ENCODE peak calls at places on chromosomes 1 and 21, in six cellular contexts. One of them, this sample, is unnamed. For H3K4me1, the result is how much of the 10 kb centered on the place peaks cover.

GRCh38 chr1:228039986-228040385 is 33.2 kb downstream of the WNT3A start:
- DNase-seq in breast epithelium: peak
- DNase-seq in IMR-90: no peak
- DNase-seq in prostate gland: no peak
- DNase-seq in suprapubic skin: peak
- DNase-seq in right lobe of liver: no peak
- DNase-seq in this sample: no peak

GRCh38 chr1:10796029-10796944 is at the start of gene CASZ1:
- DNase-seq in breast epithelium: peak
- DNase-seq in IMR-90: peak
- DNase-seq in prostate gland: peak
- DNase-seq in suprapubic skin: no peak
- DNase-seq in right lobe of liver: peak
- DNase-seq in this sample: no peak

GRCh38 chr1:226814751-226815496 is 55.5 kb upstream of the PSEN2 start:
- DNase-seq in breast epithelium: peak
- DNase-seq in IMR-90: peak
- DNase-seq in prostate gland: peak
- DNase-seq in suprapubic skin: peak
- DNase-seq in right lobe of liver: no peak
- DNase-seq in this sample: peak

GRCh38 chr1:88462481-88463261 is 221.4 kb upstream of the PKN2 start:
- DNase-seq in breast epithelium: no peak
- DNase-seq in IMR-90: peak
- DNase-seq in prostate gland: no peak
- DNase-seq in suprapubic skin: no peak
- DNase-seq in right lobe of liver: no peak
- DNase-seq in this sample: no peak

GRCh38 chr1:21206117-21206516 is 29.4 kb upstream of the EIF4G3 start:
- DNase-seq in breast epithelium: no peak
- DNase-seq in IMR-90: peak
- DNase-seq in prostate gland: no peak
- DNase-seq in suprapubic skin: no peak
- DNase-seq in right lobe of liver: no peak
- DNase-seq in this sample: no peak

GRCh38 chr1:51661081-51661518 is 44.2 kb downstream of the OSBPL9 start:
- DNase-seq in breast epithelium: no peak
- DNase-seq in IMR-90: peak
- DNase-seq in prostate gland: no peak
- DNase-seq in suprapubic skin: no peak
- DNase-seq in right lobe of liver: no peak
- DNase-seq in this sample: no peak

GRCh38 chr1:9591669-9592509 is 3.2 kb downstream of the TMEM201 start:
- DNase-seq in breast epithelium: peak
- DNase-seq in IMR-90: no peak
- DNase-seq in prostate gland: no peak
- DNase-seq in suprapubic skin: no peak
- DNase-seq in right lobe of liver: no peak
- DNase-seq in this sample: no peak

GRCh38 chr1:40650075-40650474 is 15.4 kb downstream of the RIMS3 start:
- DNase-seq in breast epithelium: no peak
- DNase-seq in IMR-90: no peak
- DNase-seq in prostate gland: no peak
- DNase-seq in suprapubic skin: no peak
- DNase-seq in right lobe of liver: no peak
- DNase-seq in this sample: no peak

GRCh38 chr1:23188434-23188884 is 19.8 kb upstream of the LUZP1 start:
- DNase-seq in breast epithelium: no peak
- DNase-seq in IMR-90: no peak
- DNase-seq in prostate gland: no peak
- DNase-seq in suprapubic skin: no peak
- DNase-seq in right lobe of liver: no peak
- DNase-seq in this sample: no peak

GRCh38 chr1:7366955-7367665 is 404.0 kb upstream of the VAMP3 start:
- DNase-seq in breast epithelium: no peak
- DNase-seq in IMR-90: no peak
- DNase-seq in prostate gland: peak
- DNase-seq in suprapubic skin: no peak
- DNase-seq in right lobe of liver: no peak
- DNase-seq in this sample: no peak

GRCh38 chr1:95584315-95584714 is 350.3 kb downstream of the RWDD3 start:
- DNase-seq in breast epithelium: no peak
- DNase-seq in IMR-90: no peak
- DNase-seq in prostate gland: no peak
- DNase-seq in suprapubic skin: no peak
- DNase-seq in right lobe of liver: no peak
- DNase-seq in this sample: no peak

GRCh38 chr1:18632218-18632588 is 1.6 kb downstream of the PAX7 start:
- DNase-seq in breast epithelium: no peak
- DNase-seq in IMR-90: no peak
- DNase-seq in prostate gland: no peak
- DNase-seq in suprapubic skin: no peak
- DNase-seq in right lobe of liver: no peak
- DNase-seq in this sample: no peak

GRCh38 chr1:64543831-64544230 is 73.9 kb downstream of the CACHD1 start:
- DNase-seq in breast epithelium: no peak
- DNase-seq in IMR-90: no peak
- DNase-seq in prostate gland: no peak
- DNase-seq in suprapubic skin: no peak
- DNase-seq in right lobe of liver: no peak
- DNase-seq in this sample: no peak

GRCh38 chr1:6108937-6109636 is 63.4 kb downstream of the KCNAB2 start:
- DNase-seq in breast epithelium: no peak
- DNase-seq in IMR-90: peak
- DNase-seq in prostate gland: peak
- DNase-seq in suprapubic skin: no peak
- DNase-seq in right lobe of liver: peak
- DNase-seq in this sample: no peak

GRCh38 chr1:11188381-11188780 is 774 bp upstream of the ANGPTL7 start:
- DNase-seq in breast epithelium: no peak
- DNase-seq in IMR-90: no peak
- DNase-seq in prostate gland: no peak
- DNase-seq in suprapubic skin: no peak
- DNase-seq in right lobe of liver: no peak
- DNase-seq in this sample: no peak

GRCh38 chr21:32184485-32184884 is 94.4 kb downstream of the MIS18A start:
- DNase-seq in breast epithelium: no peak
- DNase-seq in IMR-90: no peak
- DNase-seq in prostate gland: no peak
- DNase-seq in suprapubic skin: no peak
- DNase-seq in right lobe of liver: no peak
- DNase-seq in this sample: peak

GRCh38 chr1:42837742-42838141 is 8.7 kb upstream of the ZNF691 start:
- DNase-seq in breast epithelium: no peak
- DNase-seq in IMR-90: no peak
- DNase-seq in prostate gland: no peak
- DNase-seq in suprapubic skin: no peak
- DNase-seq in right lobe of liver: no peak
- DNase-seq in this sample: no peak

GRCh38 chr1:42834803-42835202 is 11.6 kb upstream of the ZNF691 start:
- DNase-seq in breast epithelium: no peak
- DNase-seq in IMR-90: no peak
- DNase-seq in prostate gland: no peak
- DNase-seq in suprapubic skin: no peak
- DNase-seq in right lobe of liver: no peak
- DNase-seq in this sample: no peak

GRCh38 chr1:42833981-42834380 is 12.4 kb upstream of the ZNF691 start:
- DNase-seq in breast epithelium: no peak
- DNase-seq in IMR-90: no peak
- DNase-seq in prostate gland: no peak
- DNase-seq in suprapubic skin: no peak
- DNase-seq in right lobe of liver: no peak
- DNase-seq in this sample: no peak

GRCh38 chr1:42832636-42833265 is 13.7 kb upstream of the ZNF691 start:
- DNase-seq in breast epithelium: no peak
- DNase-seq in IMR-90: no peak
- DNase-seq in prostate gland: no peak
- DNase-seq in suprapubic skin: no peak
- DNase-seq in right lobe of liver: no peak
- DNase-seq in this sample: no peak

DNA sequence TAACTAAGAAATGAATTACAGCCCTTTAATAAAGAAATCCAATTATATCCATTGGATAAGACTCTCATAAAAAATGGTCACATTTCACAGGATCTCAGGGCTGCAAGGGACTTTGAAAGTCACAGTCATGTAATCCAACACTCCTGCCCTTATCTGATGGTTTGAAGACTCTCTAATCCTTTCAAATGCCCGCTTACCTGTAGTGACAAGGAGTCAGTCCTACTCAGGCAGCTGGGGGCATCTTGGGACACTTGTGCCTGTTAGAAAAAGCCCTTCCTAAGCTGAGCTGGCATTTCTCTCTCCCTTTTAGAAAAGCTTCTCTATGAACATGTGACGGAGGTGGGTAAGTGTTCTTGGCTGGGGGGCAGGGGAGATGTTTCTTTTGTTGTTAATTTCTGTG is 11.0 kb upstream of the ZNF691 start:
- DNase-seq in breast epithelium: no peak
- DNase-seq in IMR-90: no peak
- DNase-seq in prostate gland: no peak
- DNase-seq in suprapubic skin: no peak
- DNase-seq in right lobe of liver: no peak
- DNase-seq in this sample: no peak
- H3K4me1 ChIP-seq in breast epithelium: under half
- H3K4me1 ChIP-seq in IMR-90: under half
- H3K4me1 ChIP-seq in prostate gland: under half
- H3K4me1 ChIP-seq in suprapubic skin: under half
- H3K4me1 ChIP-seq in right lobe of liver: under half
- H3K4me1 ChIP-seq in this sample: under half

DNA sequence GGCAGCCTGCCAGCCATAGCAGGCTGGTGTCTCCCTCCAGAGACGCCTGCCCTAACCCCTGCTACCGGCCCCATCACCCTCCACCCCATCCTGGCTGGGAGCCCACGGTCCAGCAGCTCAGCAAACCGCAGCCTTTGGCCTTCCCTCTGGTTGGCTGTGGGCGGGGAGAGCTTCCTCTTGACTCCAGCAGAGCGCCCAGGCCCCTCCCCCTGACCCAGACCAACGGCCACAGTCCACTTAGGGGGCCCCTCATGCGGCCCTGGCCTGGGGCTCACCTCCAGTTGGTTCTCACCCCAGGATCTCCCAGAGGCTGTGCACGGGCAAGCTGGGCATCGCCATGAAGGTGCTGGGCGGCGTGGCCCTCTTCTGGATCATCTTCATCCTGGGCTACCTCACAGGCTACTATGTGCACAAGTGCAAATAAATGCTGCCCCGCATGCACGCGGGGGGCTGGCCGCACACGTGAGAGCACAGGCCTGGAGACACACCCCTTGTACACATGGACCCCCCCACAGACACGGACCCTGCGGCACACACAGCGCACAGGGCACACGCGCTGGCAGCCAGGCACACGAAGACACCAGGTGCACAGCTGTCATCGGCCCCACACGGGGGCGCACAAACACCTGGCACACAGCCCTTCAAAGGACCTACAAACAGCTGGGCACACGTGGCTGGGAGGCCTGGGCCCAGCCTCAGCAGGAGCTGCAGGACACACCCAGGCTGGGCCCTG is 3.1 kb downstream of the SMIM1 start:
- DNase-seq in breast epithelium: no peak
- DNase-seq in IMR-90: peak
- DNase-seq in prostate gland: no peak
- DNase-seq in suprapubic skin: peak
- DNase-seq in right lobe of liver: peak
- DNase-seq in this sample: no peak
- TF ChIP-seq POLR2A in breast epithelium: no peak
- TF ChIP-seq POLR2A in IMR-90: no peak
- TF ChIP-seq POLR2A in prostate gland: no peak
- TF ChIP-seq POLR2A in suprapubic skin: no peak
- TF ChIP-seq POLR2A in right lobe of liver: no peak
- TF ChIP-seq POLR2A in this sample: no peak

DNA sequence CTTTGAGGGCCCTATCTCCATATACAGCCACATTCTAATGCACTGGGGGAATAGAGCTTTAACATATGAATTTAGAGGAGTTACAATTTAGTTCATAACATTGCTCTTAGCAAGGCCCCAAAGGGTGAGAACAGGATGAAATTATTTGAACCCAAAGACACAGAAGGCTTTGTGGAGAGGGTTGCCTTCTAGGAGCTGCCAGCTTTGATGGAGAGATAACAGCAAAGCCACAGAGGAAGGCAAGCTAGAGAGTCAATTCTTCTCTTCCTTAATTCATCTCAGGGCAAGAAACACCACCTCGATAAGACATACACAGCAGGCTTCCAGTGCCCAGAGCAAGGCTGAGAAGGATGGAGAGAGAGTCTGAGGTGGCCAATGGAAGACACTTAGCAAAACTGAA is 94.8 kb upstream of the TMPRSS15 start:
- DNase-seq in breast epithelium: no peak
- DNase-seq in IMR-90: no peak
- DNase-seq in prostate gland: no peak
- DNase-seq in suprapubic skin: no peak
- DNase-seq in right lobe of liver: no peak
- DNase-seq in this sample: no peak
- H3K27ac ChIP-seq in breast epithelium: no peak
- H3K27ac ChIP-seq in IMR-90: no peak
- H3K27ac ChIP-seq in prostate gland: no peak
- H3K27ac ChIP-seq in suprapubic skin: no peak
- H3K27ac ChIP-seq in right lobe of liver: no peak
- H3K27ac ChIP-seq in this sample: no peak

GRCh38 chr1:92464588-92465255 is 22.0 kb downstream of the GFI1 start:
- DNase-seq in breast epithelium: no peak
- DNase-seq in IMR-90: no peak
- DNase-seq in prostate gland: no peak
- DNase-seq in suprapubic skin: no peak
- DNase-seq in right lobe of liver: no peak
- DNase-seq in this sample: no peak
- H3K4me1 ChIP-seq in breast epithelium: under half
- H3K4me1 ChIP-seq in IMR-90: under half
- H3K4me1 ChIP-seq in prostate gland: under half
- H3K4me1 ChIP-seq in suprapubic skin: under half
- H3K4me1 ChIP-seq in right lobe of liver: under half
- H3K4me1 ChIP-seq in this sample: under half

This sample was measured in vagina.